ENCODE peak calls at places on chromosomes 11 and 22, in nine cellular contexts. B is progenitor cell of endocrine pancreas; W is stimulated activated CD8-positive, alpha-beta memory T cell treated with anti-CD3 and anti-CD28 coated beads, Interleukin-2, amount 100 ng/mL, for 48 hours; G is stimulated activated naive B cell treated with anti-CD40 and anti-IgM and Interleukin-4, amounts not matched to agents 10 μg/mL and 1 μg/mL and 100 μg/mL, for 72 hours; L is NCI-H2029; D is NB4; C is MCF 10A; Y is activated naive CD4-positive, alpha-beta T cell; R is fibroblast of lung. E is an unnamed sample.
A peak's percentile ranks its signal among the peaks of the same experiment; 100 is the strongest.

GRCh38 chr11:69066122-69067112 is 17.7 kb downstream of the TPCN2 start:
- DNase-seq in C (no peak), B (no peak), R (no peak), Y (no peak), D (peak; percentile 38), W (no peak), L (no peak), G (no peak), E (no peak)

GRCh38 chr22:33397381-33397907 is 339.3 kb upstream of the SYN3 start:
- DNase-seq in L (no peak), R (no peak), W (no peak), G (no peak), B (no peak), Y (no peak), D (no peak), C (no peak), E (no peak)

GRCh38 chr11:2653930-2654739 is 45.7 kb downstream of the KCNQ1OT1 start:
- DNase-seq in G (no peak), W (no peak), C (no peak), L (peak; percentile 79), D (no peak), B (no peak), R (no peak), Y (no peak), E (no peak)

GRCh38 chr11:46722566-46723358 is 3.7 kb downstream of the F2 start:
- DNase-seq in W (no peak), L (no peak), G (no peak), B (no peak), R (no peak), Y (no peak), C (no peak), D (peak; percentile 18), E (no peak)

GRCh38 chr11:105935791-105936190 is 86.2 kb downstream of the MSANTD4 start:
- DNase-seq in L (peak; percentile 77), W (no peak), R (peak; percentile 69), Y (no peak), B (no peak), D (no peak), C (peak; percentile 87), G (no peak), E (peak; percentile 83)

GRCh38 chr11:21817677-21818076 is 375.2 kb upstream of the ANO5 start:
- DNase-seq in L (no peak), D (no peak), C (no peak), Y (no peak), B (no peak), G (no peak), W (no peak), R (no peak), E (no peak)

GRCh38 chr11:114257621-114258558 is 38.3 kb upstream of the NNMT start:
- DNase-seq in D (peak; percentile 30), G (no peak), L (no peak), Y (no peak), B (peak; percentile 27), W (no peak), R (no peak), C (no peak), E (no peak)

GRCh38 chr22:23534201-23534850 is 45.8 kb downstream of the IGLL1 start:
- DNase-seq in G (no peak), Y (no peak), R (no peak), C (no peak), D (no peak), L (no peak), W (no peak), B (no peak), E (no peak)

GRCh38 chr11:77517753-77518152 is 43.9 kb upstream of the PAK1 start:
- DNase-seq in W (no peak), C (no peak), G (no peak), Y (no peak), R (no peak), D (no peak), B (no peak), L (no peak), E (no peak)

GRCh38 chr11:62370743-62371440 is 33.6 kb downstream of the ASRGL1 start:
- DNase-seq in C (no peak), G (peak; percentile 23), B (no peak), W (peak; percentile 20), Y (no peak), R (no peak), L (no peak), D (no peak), E (no peak)

GRCh38 chr11:33699515-33700424 is 856 bp downstream of the C11orf91 start:
- DNase-seq in B (no peak), C (no peak), G (peak; percentile 4), L (no peak), W (no peak), R (no peak), Y (no peak), D (peak; percentile 97), E (peak; percentile 51)

GRCh38 chr11:42407379-42407778 is 904.4 kb upstream of the API5 start:
- DNase-seq in Y (no peak), L (peak; percentile 1), W (no peak), B (peak; percentile 64), G (no peak), R (peak; percentile 27), D (peak; percentile 14), C (no peak), E (no peak)

GRCh38 chr11:126129681-126130671 is 67.3 kb upstream of the CDON start:
- DNase-seq in Y (no peak), G (no peak), L (peak; percentile 85), B (no peak), R (no peak), W (no peak), C (no peak), D (peak; percentile 39), E (no peak)

E was measured in epithelial cell of esophagus.